ENCODE peak calls at places on chromosomes 3 and 15, in ten cellular contexts. D is ovary, E is mesendoderm, V is stomach, O is GM23248, R is tibial artery, X is left ventricle myocardium inferior, P is cardiac muscle cell, B is pancreas, N is SK-N-SH. Q is an unnamed sample. For H3K4me1, the result is how much of the 10 kb centered on the place peaks cover.

GRCh38 chr3:51961011-51961410 is 5.8 kb downstream of the GPR62 start:
- DNase-seq in X (no peak), E (no peak), B (no peak), D (no peak), P (no peak), N (no peak), V (no peak), R (no peak), O (no peak), Q (no peak)

GRCh38 chr3:160413613-160414248 is 14.3 kb downstream of the SMC4 start:
- DNase-seq in X (no peak), V (peak), P (peak), N (peak), B (peak), R (no peak), O (peak), D (peak), E (peak), Q (peak)

GRCh38 chr3:116192464-116192863 is 252.8 kb downstream of the LSAMP start:
- DNase-seq in N (no peak), P (no peak), O (no peak), E (no peak), R (no peak), B (no peak), D (no peak), V (no peak), X (no peak), Q (no peak)

GRCh38 chr3:125128861-125129501 is 73.2 kb upstream of the HEG1 start:
- DNase-seq in B (no peak), D (no peak), E (peak), O (peak), X (no peak), R (no peak), V (no peak), N (no peak), P (peak), Q (no peak)

GRCh38 chr3:107236661-107237375 is 140.4 kb upstream of the CCDC54 start:
- DNase-seq in O (no peak), X (no peak), N (peak), V (no peak), R (no peak), E (peak), P (no peak), B (no peak), D (no peak), Q (no peak)

GRCh38 chr3:171781711-171782127 is 28.6 kb downstream of the PLD1 start:
- DNase-seq in X (no peak), B (no peak), V (no peak), E (no peak), D (no peak), P (no peak), O (peak), N (no peak), R (no peak), Q (no peak)

GRCh38 chr15:64693134-64693533 is 82.3 kb downstream of the RBPMS2 start:
- DNase-seq in P (peak), E (no peak), O (peak), B (peak), R (peak), X (no peak), N (no peak), D (no peak), V (peak), Q (no peak)

GRCh38 chr15:49674370-49674769 is 53.5 kb downstream of the DTWD1 start:
- DNase-seq in V (no peak), X (no peak), P (no peak), N (no peak), B (no peak), E (no peak), D (no peak), O (peak), R (no peak), Q (no peak)

GRCh38 chr3:8319935-8320634 is 181.5 kb upstream of the LMCD1 start:
- DNase-seq in D (no peak), R (no peak), P (peak), O (peak), X (no peak), N (no peak), E (peak), V (no peak), B (no peak), Q (no peak)

GRCh38 chr3:43709022-43709421 is 18.3 kb downstream of the ABHD5 start:
- DNase-seq in O (peak), E (no peak), D (no peak), P (peak), X (no peak), N (no peak), R (no peak), V (no peak), B (no peak), Q (no peak)

GRCh38 chr3:150878290-150878689 is 26.9 kb downstream of the MINDY4B start:
- DNase-seq in N (no peak), B (no peak), V (no peak), D (no peak), E (no peak), O (no peak), R (no peak), X (no peak), P (no peak), Q (no peak)

GRCh38 chr15:50353251-50353998 is 1.6 kb downstream of the GABPB1 start:
- DNase-seq in D (no peak), E (no peak), N (no peak), X (no peak), P (peak), V (no peak), B (no peak), O (peak), R (no peak), Q (no peak)

GRCh38 chr3:125359700-125360099 is 15.4 kb downstream of the ZNF148 start:
- DNase-seq in O (no peak), X (no peak), P (no peak), E (no peak), V (no peak), B (no peak), R (no peak), D (no peak), N (peak), Q (no peak)

GRCh38 chr15:63497642-63498100 is 6.7 kb upstream of the USP3 start:
- DNase-seq in O (no peak), X (peak), P (peak), N (no peak), B (no peak), E (no peak), V (peak), R (no peak), D (no peak), Q (peak)

GRCh38 chr15:59594493-59594942 is 17.1 kb upstream of the GCNT3 start:
- DNase-seq in P (peak), D (no peak), X (no peak), R (no peak), E (no peak), N (no peak), V (no peak), B (peak), O (peak), Q (no peak)

GRCh38 chr15:90400005-90400758 is 12.1 kb downstream of the IQGAP1 start:
- DNase-seq in N (no peak), X (no peak), D (no peak), E (no peak), V (no peak), O (no peak), P (no peak), B (no peak), R (no peak), Q (no peak)

GRCh38 chr15:76174654-76175053 is 114.9 kb downstream of the TMEM266 start:
- DNase-seq in X (no peak), P (no peak), O (no peak), E (no peak), D (no peak), B (no peak), V (no peak), R (no peak), N (no peak), Q (no peak)

GRCh38 chr15:92606126-92606835 is 49.3 kb downstream of the FAM174B start:
- DNase-seq in P (no peak), D (no peak), X (no peak), R (peak), N (no peak), O (no peak), B (no peak), V (no peak), E (no peak), Q (no peak)

GRCh38 chr3:32297366-32297765 is 58.9 kb downstream of the CMTM8 start:
- DNase-seq in V (no peak), P (no peak), B (no peak), D (no peak), N (no peak), E (no peak), X (no peak), R (no peak), O (no peak), Q (peak)

GRCh38 chr3:32292085-32292796 is 53.8 kb downstream of the CMTM8 start:
- DNase-seq in E (no peak), X (no peak), N (no peak), V (no peak), B (no peak), P (no peak), D (no peak), R (no peak), O (no peak), Q (no peak)

GRCh38 chr3:32293908-32294307 is 55.4 kb downstream of the CMTM8 start:
- DNase-seq in E (no peak), V (no peak), B (no peak), O (no peak), D (no peak), X (no peak), N (no peak), R (no peak), P (no peak), Q (no peak)

GRCh38 chr3:32301426-32301825 is 62.9 kb downstream of the CMTM8 start:
- DNase-seq in R (no peak), D (no peak), B (no peak), P (no peak), N (no peak), X (no peak), E (no peak), V (no peak), O (no peak), Q (no peak)

GRCh38 chr3:32296251-32297204 is 58.0 kb downstream of the CMTM8 start:
- DNase-seq in D (peak), X (peak), B (peak), O (peak), V (peak), R (peak), N (peak), E (peak), P (peak), Q (peak)
- H3K4me3 ChIP-seq in D (no peak), X (no peak), B (no peak), O (no peak), V (no peak), R (no peak), N (no peak), E (no peak), P (no peak), Q (no peak)

GRCh38 chr15:58462547-58462946 is 30.8 kb downstream of the LIPC start:
- DNase-seq in N (no peak), P (no peak), D (no peak), X (no peak), V (peak), E (peak), O (no peak), B (no peak), R (peak), Q (no peak)

GRCh38 chr15:58465866-58466517 is 34.2 kb downstream of the LIPC start:
- DNase-seq in N (no peak), B (no peak), O (peak), D (no peak), E (no peak), R (no peak), V (no peak), X (no peak), P (no peak), Q (no peak)

GRCh38 chr15:58462973-58463663 is 31.3 kb downstream of the LIPC start:
- DNase-seq in O (no peak), V (no peak), D (no peak), R (peak), N (no peak), E (no peak), P (no peak), X (no peak), B (no peak), Q (no peak)

GRCh38 chr15:58465070-58465469 is 33.3 kb downstream of the LIPC start:
- DNase-seq in X (no peak), O (no peak), P (no peak), N (no peak), V (no peak), E (no peak), B (no peak), D (no peak), R (no peak), Q (no peak)

GRCh38 chr15:58463815-58464697 is 32.3 kb downstream of the LIPC start:
- DNase-seq in P (no peak), O (peak), E (no peak), N (no peak), V (no peak), R (no peak), B (no peak), D (no peak), X (no peak), Q (no peak)
- H3K27ac ChIP-seq in P (no peak), O (no peak), E (no peak), N (no peak), V (no peak), R (no peak), B (no peak), D (no peak), X (no peak), Q (no peak)

GRCh38 chr3:113234688-113235260 is 23.4 kb downstream of the BOC start:
- DNase-seq in E (peak), O (peak), X (no peak), V (no peak), R (no peak), D (no peak), N (no peak), B (no peak), P (peak), Q (no peak)
- H3K4me1 ChIP-seq in E (under half), O (under half), X (under half), V (under half), R (under half), D (under half), N (under half), B (under half), P (under half), Q (under half)

DNA sequence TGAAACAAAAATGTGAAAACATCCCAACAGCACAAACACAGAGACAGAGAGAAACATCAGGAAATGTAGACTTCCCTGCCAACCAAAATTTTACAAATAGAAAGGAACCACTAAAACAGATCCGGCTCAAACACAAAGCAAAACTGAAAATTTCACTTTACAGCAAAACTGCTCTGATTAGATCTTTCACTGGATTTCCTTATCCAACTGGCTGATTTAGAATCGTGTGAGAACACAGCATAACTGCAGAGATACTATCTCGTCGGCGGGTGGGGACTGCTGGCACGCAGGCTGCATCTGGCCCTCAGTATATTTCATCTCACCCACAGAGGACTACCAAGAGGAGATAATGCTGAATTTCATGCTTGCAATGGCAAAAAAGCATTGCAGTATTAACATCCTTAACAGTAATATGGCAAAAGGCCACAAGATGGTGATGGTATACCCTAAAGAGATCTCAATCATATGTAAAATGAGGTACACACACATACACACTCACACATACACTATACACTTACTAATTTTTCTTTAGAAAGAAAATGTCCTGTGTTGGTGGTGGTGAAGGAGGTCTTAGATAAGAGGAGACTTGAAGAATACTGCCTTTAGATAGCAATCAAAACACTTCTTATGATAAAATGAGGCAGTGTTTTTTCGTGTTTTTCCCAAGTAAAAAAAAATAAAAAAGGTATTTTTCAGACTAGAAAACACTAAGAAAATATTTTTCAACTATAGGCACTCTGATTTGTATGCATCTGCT is 10.6 kb upstream of the LEO1 start:
- DNase-seq in D (no peak), P (peak), B (no peak), X (no peak), E (peak), R (no peak), N (peak), V (no peak), O (peak), Q (no peak)
- H3K4me3 ChIP-seq in D (no peak), P (no peak), B (no peak), X (peak), E (no peak), R (no peak), N (peak), V (peak), O (peak), Q (peak)

DNA sequence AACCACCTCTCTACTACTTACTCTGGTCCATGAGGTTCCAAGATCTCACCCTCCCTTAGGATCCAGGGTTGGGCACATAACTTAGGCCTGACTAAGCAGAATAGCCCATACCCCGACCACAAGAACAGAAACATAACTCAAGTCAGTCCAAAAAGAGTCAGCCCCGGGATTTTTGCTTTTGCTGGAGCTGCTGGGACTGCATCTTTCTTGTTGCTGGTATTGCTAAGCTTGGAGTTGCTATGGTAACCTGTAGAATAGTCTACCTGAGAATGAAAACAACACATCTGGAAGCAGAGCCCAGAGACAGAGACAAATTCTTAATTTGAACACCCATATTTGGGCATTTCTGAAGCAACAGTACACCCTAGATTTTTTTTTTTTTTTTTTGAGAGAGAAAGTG is 6.5 kb downstream of the RUBCN start:
- DNase-seq in D (no peak), P (peak), O (peak), R (no peak), X (no peak), V (no peak), B (no peak), E (peak), N (no peak), Q (peak)
- H3K27ac ChIP-seq in D (no peak), P (no peak), O (peak), R (no peak), X (no peak), V (no peak), B (no peak), E (no peak), N (peak), Q (no peak)

DNA sequence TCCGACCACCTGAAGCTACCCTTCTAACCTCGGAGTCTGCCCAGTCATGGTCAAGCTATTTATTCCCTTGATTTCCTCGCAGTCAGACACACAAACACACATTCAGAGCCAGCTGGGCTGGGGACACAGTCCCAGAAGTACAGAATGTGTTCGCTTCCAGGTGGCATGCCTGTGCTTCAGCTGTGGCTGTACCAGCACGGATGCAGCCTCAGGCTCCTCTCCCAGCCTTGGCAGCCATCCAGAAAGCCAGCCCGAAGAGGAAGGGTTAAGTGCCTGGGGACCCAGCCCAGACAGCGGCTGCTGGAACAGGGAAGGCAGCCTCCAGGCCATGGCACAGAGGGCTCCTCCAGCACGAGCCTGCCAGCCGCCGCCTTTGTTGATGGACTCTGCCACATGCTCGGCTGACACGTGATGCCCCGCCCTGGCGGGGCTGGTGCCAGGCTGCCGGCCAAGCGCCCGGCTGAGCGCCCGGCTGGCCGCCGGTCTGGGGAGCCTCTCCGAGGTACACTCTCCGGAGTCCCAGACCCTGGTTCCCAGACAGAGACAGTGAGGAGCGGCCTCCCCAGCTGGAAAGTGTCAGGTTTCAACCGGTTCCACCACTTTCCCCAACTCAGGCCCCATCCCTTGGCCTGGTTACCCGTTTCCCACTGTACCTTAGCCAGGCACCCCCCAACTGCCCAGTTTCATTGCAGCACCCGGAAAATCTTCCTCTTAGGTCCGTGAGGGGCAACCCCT is 5.4 kb downstream of the BMF start:
- DNase-seq in X (peak), N (peak), O (peak), B (peak), R (peak), V (peak), P (peak), D (peak), E (peak), Q (no peak)
- H3K4me1 ChIP-seq in X (half or more), N (under half), O (under half), B (half or more), R (half or more), V (half or more), P (half or more), D (half or more), E (under half), Q (under half)

GRCh38 chr3:37993067-37993809 is 2.7 kb downstream of the VILL start:
- DNase-seq in O (no peak), X (no peak), B (no peak), V (peak), R (peak), P (no peak), E (no peak), D (no peak), N (no peak), Q (no peak)
- H3K4me3 ChIP-seq in O (peak), X (peak), B (peak), V (peak), R (peak), P (no peak), E (no peak), D (peak), N (no peak), Q (peak)

GRCh38 chr3:197259096-197259495 is 39.3 kb downstream of the DLG1 start:
- DNase-seq in V (no peak), N (no peak), P (no peak), X (no peak), B (no peak), R (no peak), E (no peak), D (no peak), O (no peak), Q (no peak)

GRCh38 chr3:197256104-197256503 is 42.3 kb downstream of the DLG1 start:
- DNase-seq in X (no peak), N (no peak), E (no peak), P (no peak), D (no peak), O (no peak), R (no peak), B (no peak), V (no peak), Q (no peak)

GRCh38 chr3:197258168-197258755 is 40.1 kb downstream of the DLG1 start:
- DNase-seq in E (no peak), P (no peak), R (no peak), V (no peak), N (no peak), D (no peak), B (no peak), O (peak), X (no peak), Q (no peak)

GRCh38 chr3:197257711-197258110 is 40.7 kb downstream of the DLG1 start:
- DNase-seq in R (no peak), X (no peak), O (no peak), E (no peak), N (no peak), V (no peak), P (no peak), D (no peak), B (no peak), Q (no peak)

GRCh38 chr3:197256836-197257444 is 41.5 kb downstream of the DLG1 start:
- DNase-seq in O (peak), P (peak), N (peak), E (no peak), D (no peak), R (no peak), X (no peak), V (no peak), B (no peak), Q (peak)
- H3K27ac ChIP-seq in O (no peak), P (no peak), N (no peak), E (no peak), D (no peak), R (no peak), X (no peak), V (no peak), B (no peak), Q (no peak)

GRCh38 chr3:69097407-69098086 is 12.8 kb downstream of the ARL6IP5 start:
- DNase-seq in B (no peak), N (no peak), E (no peak), P (no peak), O (no peak), D (no peak), V (no peak), R (no peak), X (no peak), Q (no peak)

GRCh38 chr3:69095636-69096035 is 10.9 kb downstream of the ARL6IP5 start:
- DNase-seq in B (no peak), E (no peak), N (no peak), D (no peak), O (no peak), R (no peak), P (no peak), V (no peak), X (no peak), Q (no peak)

GRCh38 chr3:69092030-69092513 is 7.3 kb downstream of the ARL6IP5 start:
- DNase-seq in D (no peak), P (no peak), B (no peak), V (no peak), X (no peak), E (peak), O (no peak), N (no peak), R (no peak), Q (no peak)

GRCh38 chr3:69096299-69096698 is 11.6 kb downstream of the ARL6IP5 start:
- DNase-seq in D (no peak), R (no peak), X (no peak), E (no peak), P (no peak), B (no peak), O (no peak), V (no peak), N (no peak), Q (no peak)

GRCh38 chr3:69094467-69095205 is 9.9 kb downstream of the ARL6IP5 start:
- DNase-seq in D (no peak), X (no peak), P (peak), R (no peak), N (no peak), V (no peak), B (no peak), O (peak), E (no peak), Q (no peak)
- H3K4me1 ChIP-seq in D (under half), X (half or more), P (under half), R (half or more), N (under half), V (half or more), B (half or more), O (under half), E (under half), Q (half or more)

GRCh38 chr3:45573591-45573990 is 21.0 kb upstream of the LIMD1 start:
- DNase-seq in D (no peak), P (no peak), R (peak), B (no peak), E (no peak), N (no peak), V (no peak), X (no peak), O (no peak), Q (no peak)
- H3K4me3 ChIP-seq in D (no peak), P (no peak), R (no peak), B (no peak), E (no peak), N (no peak), V (no peak), X (no peak), O (no peak), Q (no peak)